ENCODE peak calls at places on chromosomes 3 and 15, in ten cellular contexts. One of them, this sample, is unnamed.

GRCh38 chr15:48391950-48392349 is 60.7 kb downstream of the DUT start:
- DNase-seq in activated CD4-positive, CD25-positive, alpha-beta regulatory T cell treated with anti-CD3 and anti-CD28 coated beads, Interleukin-2, amount 50 U/mL, for 72 hours: no peak
- DNase-seq in DMS53: no peak
- DNase-seq in choroid plexus epithelial cell: no peak
- DNase-seq in activated CD8-positive, alpha-beta memory T cell treated with anti-CD3 and anti-CD28 coated beads for 48 hours: no peak
- DNase-seq in GM18507: no peak
- DNase-seq in activated gamma-delta T cell treated with Interleukin-2 at 50 U/mL for 16 hours: no peak
- DNase-seq in psoas muscle: no peak
- DNase-seq in RKO: no peak
- DNase-seq in GM10248: no peak
- DNase-seq in this sample: no peak

GRCh38 chr15:65916664-65917406 is 47.5 kb downstream of the RAB11A start:
- DNase-seq in activated CD4-positive, CD25-positive, alpha-beta regulatory T cell treated with anti-CD3 and anti-CD28 coated beads, Interleukin-2, amount 50 U/mL, for 72 hours: no peak
- DNase-seq in DMS53: peak
- DNase-seq in choroid plexus epithelial cell: peak
- DNase-seq in activated CD8-positive, alpha-beta memory T cell treated with anti-CD3 and anti-CD28 coated beads for 48 hours: no peak
- DNase-seq in GM18507: peak
- DNase-seq in activated gamma-delta T cell treated with Interleukin-2 at 50 U/mL for 16 hours: no peak
- DNase-seq in psoas muscle: peak
- DNase-seq in RKO: peak
- DNase-seq in GM10248: peak
- DNase-seq in this sample: peak

GRCh38 chr15:93037341-93038063 is 51.5 kb downstream of the RGMA start:
- DNase-seq in activated CD4-positive, CD25-positive, alpha-beta regulatory T cell treated with anti-CD3 and anti-CD28 coated beads, Interleukin-2, amount 50 U/mL, for 72 hours: no peak
- DNase-seq in DMS53: peak
- DNase-seq in choroid plexus epithelial cell: peak
- DNase-seq in activated CD8-positive, alpha-beta memory T cell treated with anti-CD3 and anti-CD28 coated beads for 48 hours: no peak
- DNase-seq in GM18507: no peak
- DNase-seq in activated gamma-delta T cell treated with Interleukin-2 at 50 U/mL for 16 hours: no peak
- DNase-seq in psoas muscle: peak
- DNase-seq in RKO: no peak
- DNase-seq in GM10248: no peak
- DNase-seq in this sample: peak

GRCh38 chr3:194804796-194805195 is 119.1 kb downstream of the FAM43A start:
- DNase-seq in activated CD4-positive, CD25-positive, alpha-beta regulatory T cell treated with anti-CD3 and anti-CD28 coated beads, Interleukin-2, amount 50 U/mL, for 72 hours: no peak
- DNase-seq in DMS53: no peak
- DNase-seq in choroid plexus epithelial cell: no peak
- DNase-seq in activated CD8-positive, alpha-beta memory T cell treated with anti-CD3 and anti-CD28 coated beads for 48 hours: no peak
- DNase-seq in GM18507: no peak
- DNase-seq in activated gamma-delta T cell treated with Interleukin-2 at 50 U/mL for 16 hours: no peak
- DNase-seq in psoas muscle: no peak
- DNase-seq in RKO: no peak
- DNase-seq in GM10248: no peak
- DNase-seq in this sample: no peak

GRCh38 chr15:36334059-36334458 is 245.4 kb upstream of the CDIN1 start:
- DNase-seq in activated CD4-positive, CD25-positive, alpha-beta regulatory T cell treated with anti-CD3 and anti-CD28 coated beads, Interleukin-2, amount 50 U/mL, for 72 hours: no peak
- DNase-seq in DMS53: no peak
- DNase-seq in choroid plexus epithelial cell: peak
- DNase-seq in activated CD8-positive, alpha-beta memory T cell treated with anti-CD3 and anti-CD28 coated beads for 48 hours: no peak
- DNase-seq in GM18507: no peak
- DNase-seq in activated gamma-delta T cell treated with Interleukin-2 at 50 U/mL for 16 hours: no peak
- DNase-seq in psoas muscle: no peak
- DNase-seq in RKO: no peak
- DNase-seq in GM10248: no peak
- DNase-seq in this sample: peak

GRCh38 chr3:4722103-4722502 is 229.0 kb downstream of the ITPR1 start:
- DNase-seq in activated CD4-positive, CD25-positive, alpha-beta regulatory T cell treated with anti-CD3 and anti-CD28 coated beads, Interleukin-2, amount 50 U/mL, for 72 hours: no peak
- DNase-seq in DMS53: peak
- DNase-seq in choroid plexus epithelial cell: peak
- DNase-seq in activated CD8-positive, alpha-beta memory T cell treated with anti-CD3 and anti-CD28 coated beads for 48 hours: no peak
- DNase-seq in GM18507: peak
- DNase-seq in activated gamma-delta T cell treated with Interleukin-2 at 50 U/mL for 16 hours: no peak
- DNase-seq in psoas muscle: peak
- DNase-seq in RKO: peak
- DNase-seq in GM10248: peak
- DNase-seq in this sample: no peak

GRCh38 chr3:149654188-149654601 is 3.6 kb downstream of the WWTR1 start:
- DNase-seq in activated CD4-positive, CD25-positive, alpha-beta regulatory T cell treated with anti-CD3 and anti-CD28 coated beads, Interleukin-2, amount 50 U/mL, for 72 hours: no peak
- DNase-seq in DMS53: no peak
- DNase-seq in choroid plexus epithelial cell: peak
- DNase-seq in activated CD8-positive, alpha-beta memory T cell treated with anti-CD3 and anti-CD28 coated beads for 48 hours: no peak
- DNase-seq in GM18507: no peak
- DNase-seq in activated gamma-delta T cell treated with Interleukin-2 at 50 U/mL for 16 hours: no peak
- DNase-seq in psoas muscle: no peak
- DNase-seq in RKO: peak
- DNase-seq in GM10248: no peak
- DNase-seq in this sample: peak

GRCh38 chr15:67039349-67040075 is 25.9 kb upstream of the SMAD3 start:
- DNase-seq in activated CD4-positive, CD25-positive, alpha-beta regulatory T cell treated with anti-CD3 and anti-CD28 coated beads, Interleukin-2, amount 50 U/mL, for 72 hours: no peak
- DNase-seq in DMS53: no peak
- DNase-seq in choroid plexus epithelial cell: no peak
- DNase-seq in activated CD8-positive, alpha-beta memory T cell treated with anti-CD3 and anti-CD28 coated beads for 48 hours: no peak
- DNase-seq in GM18507: no peak
- DNase-seq in activated gamma-delta T cell treated with Interleukin-2 at 50 U/mL for 16 hours: no peak
- DNase-seq in psoas muscle: no peak
- DNase-seq in RKO: no peak
- DNase-seq in GM10248: no peak
- DNase-seq in this sample: no peak

GRCh38 chr3:127132876-127133275 is 60.1 kb upstream of the PRR23E start:
- DNase-seq in activated CD4-positive, CD25-positive, alpha-beta regulatory T cell treated with anti-CD3 and anti-CD28 coated beads, Interleukin-2, amount 50 U/mL, for 72 hours: no peak
- DNase-seq in DMS53: no peak
- DNase-seq in choroid plexus epithelial cell: no peak
- DNase-seq in activated CD8-positive, alpha-beta memory T cell treated with anti-CD3 and anti-CD28 coated beads for 48 hours: no peak
- DNase-seq in GM18507: no peak
- DNase-seq in activated gamma-delta T cell treated with Interleukin-2 at 50 U/mL for 16 hours: no peak
- DNase-seq in psoas muscle: no peak
- DNase-seq in RKO: no peak
- DNase-seq in GM10248: no peak
- DNase-seq in this sample: no peak

GRCh38 chr3:193710286-193711164 is 117.5 kb downstream of the OPA1 start:
- DNase-seq in activated CD4-positive, CD25-positive, alpha-beta regulatory T cell treated with anti-CD3 and anti-CD28 coated beads, Interleukin-2, amount 50 U/mL, for 72 hours: no peak
- DNase-seq in DMS53: peak
- DNase-seq in choroid plexus epithelial cell: no peak
- DNase-seq in activated CD8-positive, alpha-beta memory T cell treated with anti-CD3 and anti-CD28 coated beads for 48 hours: no peak
- DNase-seq in GM18507: no peak
- DNase-seq in activated gamma-delta T cell treated with Interleukin-2 at 50 U/mL for 16 hours: no peak
- DNase-seq in psoas muscle: no peak
- DNase-seq in RKO: no peak
- DNase-seq in GM10248: no peak
- DNase-seq in this sample: no peak

GRCh38 chr15:26661727-26662126 is 111.1 kb downstream of the GABRB3 start:
- DNase-seq in activated CD4-positive, CD25-positive, alpha-beta regulatory T cell treated with anti-CD3 and anti-CD28 coated beads, Interleukin-2, amount 50 U/mL, for 72 hours: no peak
- DNase-seq in DMS53: no peak
- DNase-seq in choroid plexus epithelial cell: no peak
- DNase-seq in activated CD8-positive, alpha-beta memory T cell treated with anti-CD3 and anti-CD28 coated beads for 48 hours: no peak
- DNase-seq in GM18507: no peak
- DNase-seq in activated gamma-delta T cell treated with Interleukin-2 at 50 U/mL for 16 hours: no peak
- DNase-seq in psoas muscle: no peak
- DNase-seq in RKO: no peak
- DNase-seq in GM10248: no peak
- DNase-seq in this sample: no peak

GRCh38 chr15:42143866-42144625 is 12.4 kb downstream of the PLA2G4F start:
- DNase-seq in activated CD4-positive, CD25-positive, alpha-beta regulatory T cell treated with anti-CD3 and anti-CD28 coated beads, Interleukin-2, amount 50 U/mL, for 72 hours: no peak
- DNase-seq in DMS53: no peak
- DNase-seq in choroid plexus epithelial cell: no peak
- DNase-seq in activated CD8-positive, alpha-beta memory T cell treated with anti-CD3 and anti-CD28 coated beads for 48 hours: no peak
- DNase-seq in GM18507: no peak
- DNase-seq in activated gamma-delta T cell treated with Interleukin-2 at 50 U/mL for 16 hours: no peak
- DNase-seq in psoas muscle: no peak
- DNase-seq in RKO: no peak
- DNase-seq in GM10248: no peak
- DNase-seq in this sample: no peak

GRCh38 chr15:78775472-78775871 is 35.8 kb downstream of the ADAMTS7 start:
- DNase-seq in activated CD4-positive, CD25-positive, alpha-beta regulatory T cell treated with anti-CD3 and anti-CD28 coated beads, Interleukin-2, amount 50 U/mL, for 72 hours: no peak
- DNase-seq in DMS53: no peak
- DNase-seq in choroid plexus epithelial cell: no peak
- DNase-seq in activated CD8-positive, alpha-beta memory T cell treated with anti-CD3 and anti-CD28 coated beads for 48 hours: no peak
- DNase-seq in GM18507: no peak
- DNase-seq in activated gamma-delta T cell treated with Interleukin-2 at 50 U/mL for 16 hours: no peak
- DNase-seq in psoas muscle: no peak
- DNase-seq in RKO: no peak
- DNase-seq in GM10248: no peak
- DNase-seq in this sample: no peak

GRCh38 chr3:152474585-152474984 is 205.9 kb downstream of the MBNL1 start:
- DNase-seq in activated CD4-positive, CD25-positive, alpha-beta regulatory T cell treated with anti-CD3 and anti-CD28 coated beads, Interleukin-2, amount 50 U/mL, for 72 hours: no peak
- DNase-seq in DMS53: peak
- DNase-seq in choroid plexus epithelial cell: peak
- DNase-seq in activated CD8-positive, alpha-beta memory T cell treated with anti-CD3 and anti-CD28 coated beads for 48 hours: no peak
- DNase-seq in GM18507: no peak
- DNase-seq in activated gamma-delta T cell treated with Interleukin-2 at 50 U/mL for 16 hours: no peak
- DNase-seq in psoas muscle: no peak
- DNase-seq in RKO: peak
- DNase-seq in GM10248: peak
- DNase-seq in this sample: peak

GRCh38 chr3:101072299-101072698 is 79.1 kb upstream of the ABI3BP start:
- DNase-seq in activated CD4-positive, CD25-positive, alpha-beta regulatory T cell treated with anti-CD3 and anti-CD28 coated beads, Interleukin-2, amount 50 U/mL, for 72 hours: no peak
- DNase-seq in DMS53: no peak
- DNase-seq in choroid plexus epithelial cell: peak
- DNase-seq in activated CD8-positive, alpha-beta memory T cell treated with anti-CD3 and anti-CD28 coated beads for 48 hours: no peak
- DNase-seq in GM18507: no peak
- DNase-seq in activated gamma-delta T cell treated with Interleukin-2 at 50 U/mL for 16 hours: no peak
- DNase-seq in psoas muscle: no peak
- DNase-seq in RKO: no peak
- DNase-seq in GM10248: no peak
- DNase-seq in this sample: no peak

GRCh38 chr3:12370758-12371157 is 81.9 kb downstream of the PPARG start:
- DNase-seq in activated CD4-positive, CD25-positive, alpha-beta regulatory T cell treated with anti-CD3 and anti-CD28 coated beads, Interleukin-2, amount 50 U/mL, for 72 hours: no peak
- DNase-seq in DMS53: peak
- DNase-seq in choroid plexus epithelial cell: peak
- DNase-seq in activated CD8-positive, alpha-beta memory T cell treated with anti-CD3 and anti-CD28 coated beads for 48 hours: no peak
- DNase-seq in GM18507: no peak
- DNase-seq in activated gamma-delta T cell treated with Interleukin-2 at 50 U/mL for 16 hours: no peak
- DNase-seq in psoas muscle: no peak
- DNase-seq in RKO: no peak
- DNase-seq in GM10248: no peak
- DNase-seq in this sample: no peak

GRCh38 chr15:55742927-55743614 is at the start of gene PRTG:
- DNase-seq in activated CD4-positive, CD25-positive, alpha-beta regulatory T cell treated with anti-CD3 and anti-CD28 coated beads, Interleukin-2, amount 50 U/mL, for 72 hours: no peak
- DNase-seq in DMS53: peak
- DNase-seq in choroid plexus epithelial cell: peak
- DNase-seq in activated CD8-positive, alpha-beta memory T cell treated with anti-CD3 and anti-CD28 coated beads for 48 hours: no peak
- DNase-seq in GM18507: no peak
- DNase-seq in activated gamma-delta T cell treated with Interleukin-2 at 50 U/mL for 16 hours: no peak
- DNase-seq in psoas muscle: peak
- DNase-seq in RKO: no peak
- DNase-seq in GM10248: peak
- DNase-seq in this sample: peak

GRCh38 chr3:140499114-140499757 is 178.6 kb upstream of the TRIM42 start:
- DNase-seq in activated CD4-positive, CD25-positive, alpha-beta regulatory T cell treated with anti-CD3 and anti-CD28 coated beads, Interleukin-2, amount 50 U/mL, for 72 hours: no peak
- DNase-seq in DMS53: peak
- DNase-seq in choroid plexus epithelial cell: peak
- DNase-seq in activated CD8-positive, alpha-beta memory T cell treated with anti-CD3 and anti-CD28 coated beads for 48 hours: no peak
- DNase-seq in GM18507: no peak
- DNase-seq in activated gamma-delta T cell treated with Interleukin-2 at 50 U/mL for 16 hours: no peak
- DNase-seq in psoas muscle: no peak
- DNase-seq in RKO: peak
- DNase-seq in GM10248: no peak
- DNase-seq in this sample: peak

GRCh38 chr15:63402498-63403253 is 21.0 kb upstream of the CA12 start:
- DNase-seq in activated CD4-positive, CD25-positive, alpha-beta regulatory T cell treated with anti-CD3 and anti-CD28 coated beads, Interleukin-2, amount 50 U/mL, for 72 hours: no peak
- DNase-seq in DMS53: peak
- DNase-seq in choroid plexus epithelial cell: peak
- DNase-seq in activated CD8-positive, alpha-beta memory T cell treated with anti-CD3 and anti-CD28 coated beads for 48 hours: no peak
- DNase-seq in GM18507: peak
- DNase-seq in activated gamma-delta T cell treated with Interleukin-2 at 50 U/mL for 16 hours: no peak
- DNase-seq in psoas muscle: no peak
- DNase-seq in RKO: peak
- DNase-seq in GM10248: peak
- DNase-seq in this sample: peak

GRCh38 chr3:8500208-8500961 is 1.2 kb upstream of the LMCD1 start:
- DNase-seq in activated CD4-positive, CD25-positive, alpha-beta regulatory T cell treated with anti-CD3 and anti-CD28 coated beads, Interleukin-2, amount 50 U/mL, for 72 hours: no peak
- DNase-seq in DMS53: peak
- DNase-seq in choroid plexus epithelial cell: peak
- DNase-seq in activated CD8-positive, alpha-beta memory T cell treated with anti-CD3 and anti-CD28 coated beads for 48 hours: no peak
- DNase-seq in GM18507: no peak
- DNase-seq in activated gamma-delta T cell treated with Interleukin-2 at 50 U/mL for 16 hours: no peak
- DNase-seq in psoas muscle: no peak
- DNase-seq in RKO: no peak
- DNase-seq in GM10248: no peak
- DNase-seq in this sample: no peak

GRCh38 chr3:159187706-159188105 is 385.9 kb downstream of the MFSD1 start:
- DNase-seq in activated CD4-positive, CD25-positive, alpha-beta regulatory T cell treated with anti-CD3 and anti-CD28 coated beads, Interleukin-2, amount 50 U/mL, for 72 hours: no peak
- DNase-seq in DMS53: no peak
- DNase-seq in choroid plexus epithelial cell: no peak
- DNase-seq in activated CD8-positive, alpha-beta memory T cell treated with anti-CD3 and anti-CD28 coated beads for 48 hours: no peak
- DNase-seq in GM18507: no peak
- DNase-seq in activated gamma-delta T cell treated with Interleukin-2 at 50 U/mL for 16 hours: no peak
- DNase-seq in psoas muscle: no peak
- DNase-seq in RKO: no peak
- DNase-seq in GM10248: no peak
- DNase-seq in this sample: no peak

GRCh38 chr3:8665407-8665896 is 20.9 kb upstream of the SSUH2 start:
- DNase-seq in activated CD4-positive, CD25-positive, alpha-beta regulatory T cell treated with anti-CD3 and anti-CD28 coated beads, Interleukin-2, amount 50 U/mL, for 72 hours: no peak
- DNase-seq in DMS53: no peak
- DNase-seq in choroid plexus epithelial cell: no peak
- DNase-seq in activated CD8-positive, alpha-beta memory T cell treated with anti-CD3 and anti-CD28 coated beads for 48 hours: no peak
- DNase-seq in GM18507: no peak
- DNase-seq in activated gamma-delta T cell treated with Interleukin-2 at 50 U/mL for 16 hours: no peak
- DNase-seq in psoas muscle: no peak
- DNase-seq in RKO: no peak
- DNase-seq in GM10248: peak
- DNase-seq in this sample: no peak

GRCh38 chr3:188288153-188288552 is 134.2 kb downstream of the LPP start:
- DNase-seq in activated CD4-positive, CD25-positive, alpha-beta regulatory T cell treated with anti-CD3 and anti-CD28 coated beads, Interleukin-2, amount 50 U/mL, for 72 hours: no peak
- DNase-seq in DMS53: no peak
- DNase-seq in choroid plexus epithelial cell: no peak
- DNase-seq in activated CD8-positive, alpha-beta memory T cell treated with anti-CD3 and anti-CD28 coated beads for 48 hours: no peak
- DNase-seq in GM18507: no peak
- DNase-seq in activated gamma-delta T cell treated with Interleukin-2 at 50 U/mL for 16 hours: no peak
- DNase-seq in psoas muscle: no peak
- DNase-seq in RKO: no peak
- DNase-seq in GM10248: no peak
- DNase-seq in this sample: no peak

GRCh38 chr15:75104804-75105557 is 81.6 kb downstream of the PPCDC start:
- DNase-seq in activated CD4-positive, CD25-positive, alpha-beta regulatory T cell treated with anti-CD3 and anti-CD28 coated beads, Interleukin-2, amount 50 U/mL, for 72 hours: no peak
- DNase-seq in DMS53: peak
- DNase-seq in choroid plexus epithelial cell: peak
- DNase-seq in activated CD8-positive, alpha-beta memory T cell treated with anti-CD3 and anti-CD28 coated beads for 48 hours: no peak
- DNase-seq in GM18507: no peak
- DNase-seq in activated gamma-delta T cell treated with Interleukin-2 at 50 U/mL for 16 hours: no peak
- DNase-seq in psoas muscle: no peak
- DNase-seq in RKO: peak
- DNase-seq in GM10248: peak
- DNase-seq in this sample: peak